ENCODE peak calls at places on chromosomes 16 and 17, in ten cellular contexts. One of them, this sample, is unnamed.
A peak's percentile ranks its signal among the peaks of the same experiment; 100 is the strongest.

GRCh38 chr17:5485270-5486205 is at the start of gene DERL2:
- DNase-seq in foreskin fibroblast: no peak
- DNase-seq in CD4-positive, alpha-beta T cell: no peak
- DNase-seq in thoracic aorta: no peak
- DNase-seq in lower leg skin: no peak
- DNase-seq in NCI-H1048: no peak
- DNase-seq in RWPE1: peak; percentile 58
- DNase-seq in stimulated activated CD4-positive, alpha-beta T cell treated with anti-CD3 and anti-CD28 coated beads, Interleukin-1b, Interleukin-23, amount 100 ng/mL, for 24 hours: no peak
- DNase-seq in DMS153: no peak
- DNase-seq in HEK293T: peak; percentile 27
- DNase-seq in this sample: no peak

GRCh38 chr17:71176928-71177443 is 943.8 kb upstream of the SOX9 start:
- DNase-seq in foreskin fibroblast: no peak
- DNase-seq in CD4-positive, alpha-beta T cell: no peak
- DNase-seq in thoracic aorta: no peak
- DNase-seq in lower leg skin: no peak
- DNase-seq in NCI-H1048: no peak
- DNase-seq in RWPE1: no peak
- DNase-seq in stimulated activated CD4-positive, alpha-beta T cell treated with anti-CD3 and anti-CD28 coated beads, Interleukin-1b, Interleukin-23, amount 100 ng/mL, for 24 hours: no peak
- DNase-seq in DMS153: no peak
- DNase-seq in HEK293T: no peak
- DNase-seq in this sample: no peak

GRCh38 chr17:73215414-73215813 is 22.6 kb downstream of the COG1 start:
- DNase-seq in foreskin fibroblast: no peak
- DNase-seq in CD4-positive, alpha-beta T cell: no peak
- DNase-seq in thoracic aorta: no peak
- DNase-seq in lower leg skin: no peak
- DNase-seq in NCI-H1048: no peak
- DNase-seq in RWPE1: no peak
- DNase-seq in stimulated activated CD4-positive, alpha-beta T cell treated with anti-CD3 and anti-CD28 coated beads, Interleukin-1b, Interleukin-23, amount 100 ng/mL, for 24 hours: no peak
- DNase-seq in DMS153: peak; percentile 13
- DNase-seq in HEK293T: no peak
- DNase-seq in this sample: no peak

GRCh38 chr16:66382966-66383299 is 16.4 kb downstream of the CDH5 start:
- DNase-seq in foreskin fibroblast: peak; percentile 26
- DNase-seq in CD4-positive, alpha-beta T cell: no peak
- DNase-seq in thoracic aorta: no peak
- DNase-seq in lower leg skin: no peak
- DNase-seq in NCI-H1048: no peak
- DNase-seq in RWPE1: peak; percentile 88
- DNase-seq in stimulated activated CD4-positive, alpha-beta T cell treated with anti-CD3 and anti-CD28 coated beads, Interleukin-1b, Interleukin-23, amount 100 ng/mL, for 24 hours: no peak
- DNase-seq in DMS153: no peak
- DNase-seq in HEK293T: peak; percentile 45
- DNase-seq in this sample: no peak

GRCh38 chr17:37225458-37225857 is 150.3 kb upstream of the C17orf78 start:
- DNase-seq in foreskin fibroblast: no peak
- DNase-seq in CD4-positive, alpha-beta T cell: no peak
- DNase-seq in thoracic aorta: no peak
- DNase-seq in lower leg skin: no peak
- DNase-seq in NCI-H1048: no peak
- DNase-seq in RWPE1: no peak
- DNase-seq in stimulated activated CD4-positive, alpha-beta T cell treated with anti-CD3 and anti-CD28 coated beads, Interleukin-1b, Interleukin-23, amount 100 ng/mL, for 24 hours: no peak
- DNase-seq in DMS153: no peak
- DNase-seq in HEK293T: no peak
- DNase-seq in this sample: no peak

GRCh38 chr17:4583796-4584124 is 569 bp upstream of the SMTNL2 start:
- DNase-seq in foreskin fibroblast: no peak
- DNase-seq in CD4-positive, alpha-beta T cell: no peak
- DNase-seq in thoracic aorta: no peak
- DNase-seq in lower leg skin: no peak
- DNase-seq in NCI-H1048: no peak
- DNase-seq in RWPE1: no peak
- DNase-seq in stimulated activated CD4-positive, alpha-beta T cell treated with anti-CD3 and anti-CD28 coated beads, Interleukin-1b, Interleukin-23, amount 100 ng/mL, for 24 hours: no peak
- DNase-seq in DMS153: no peak
- DNase-seq in HEK293T: peak; percentile 80
- DNase-seq in this sample: no peak

GRCh38 chr17:73718912-73719311 is 74.7 kb upstream of the SDK2 start:
- DNase-seq in foreskin fibroblast: no peak
- DNase-seq in CD4-positive, alpha-beta T cell: no peak
- DNase-seq in thoracic aorta: no peak
- DNase-seq in lower leg skin: no peak
- DNase-seq in NCI-H1048: no peak
- DNase-seq in RWPE1: no peak
- DNase-seq in stimulated activated CD4-positive, alpha-beta T cell treated with anti-CD3 and anti-CD28 coated beads, Interleukin-1b, Interleukin-23, amount 100 ng/mL, for 24 hours: no peak
- DNase-seq in DMS153: no peak
- DNase-seq in HEK293T: no peak
- DNase-seq in this sample: no peak

GRCh38 chr17:65918921-65919546 is 272.9 kb downstream of the CEP112 start:
- DNase-seq in foreskin fibroblast: peak; percentile 2
- DNase-seq in CD4-positive, alpha-beta T cell: no peak
- DNase-seq in thoracic aorta: no peak
- DNase-seq in lower leg skin: no peak
- DNase-seq in NCI-H1048: no peak
- DNase-seq in RWPE1: no peak
- DNase-seq in stimulated activated CD4-positive, alpha-beta T cell treated with anti-CD3 and anti-CD28 coated beads, Interleukin-1b, Interleukin-23, amount 100 ng/mL, for 24 hours: no peak
- DNase-seq in DMS153: no peak
- DNase-seq in HEK293T: no peak
- DNase-seq in this sample: no peak

GRCh38 chr17:46179375-46179999 is 13.7 kb downstream of the KANSL1 start:
- DNase-seq in foreskin fibroblast: no peak
- DNase-seq in CD4-positive, alpha-beta T cell: no peak
- DNase-seq in thoracic aorta: no peak
- DNase-seq in lower leg skin: no peak
- DNase-seq in NCI-H1048: no peak
- DNase-seq in RWPE1: no peak
- DNase-seq in stimulated activated CD4-positive, alpha-beta T cell treated with anti-CD3 and anti-CD28 coated beads, Interleukin-1b, Interleukin-23, amount 100 ng/mL, for 24 hours: no peak
- DNase-seq in DMS153: no peak
- DNase-seq in HEK293T: no peak
- DNase-seq in this sample: no peak

GRCh38 chr17:7336240-7337175 is at the start of gene ACAP1:
- DNase-seq in foreskin fibroblast: no peak
- DNase-seq in CD4-positive, alpha-beta T cell: peak; percentile 88
- DNase-seq in thoracic aorta: no peak
- DNase-seq in lower leg skin: no peak
- DNase-seq in NCI-H1048: no peak
- DNase-seq in RWPE1: no peak
- DNase-seq in stimulated activated CD4-positive, alpha-beta T cell treated with anti-CD3 and anti-CD28 coated beads, Interleukin-1b, Interleukin-23, amount 100 ng/mL, for 24 hours: peak; percentile 81
- DNase-seq in DMS153: no peak
- DNase-seq in HEK293T: no peak
- DNase-seq in this sample: no peak

GRCh38 chr17:4948166-4948996 is at the start of gene PFN1:
- DNase-seq in foreskin fibroblast: peak; percentile 93
- DNase-seq in CD4-positive, alpha-beta T cell: peak; percentile 89
- DNase-seq in thoracic aorta: peak; percentile 82
- DNase-seq in lower leg skin: peak; percentile 92
- DNase-seq in NCI-H1048: peak; percentile 58
- DNase-seq in RWPE1: peak; percentile 90
- DNase-seq in stimulated activated CD4-positive, alpha-beta T cell treated with anti-CD3 and anti-CD28 coated beads, Interleukin-1b, Interleukin-23, amount 100 ng/mL, for 24 hours: peak; percentile 85
- DNase-seq in DMS153: peak; percentile 14
- DNase-seq in HEK293T: peak; percentile 80
- DNase-seq in this sample: no peak

GRCh38 chr16:86515780-86516617 is 5.7 kb downstream of the FOXF1 start:
- DNase-seq in foreskin fibroblast: no peak
- DNase-seq in CD4-positive, alpha-beta T cell: no peak
- DNase-seq in thoracic aorta: no peak
- DNase-seq in lower leg skin: no peak
- DNase-seq in NCI-H1048: no peak
- DNase-seq in RWPE1: no peak
- DNase-seq in stimulated activated CD4-positive, alpha-beta T cell treated with anti-CD3 and anti-CD28 coated beads, Interleukin-1b, Interleukin-23, amount 100 ng/mL, for 24 hours: no peak
- DNase-seq in DMS153: no peak
- DNase-seq in HEK293T: no peak
- DNase-seq in this sample: no peak

GRCh38 chr17:48522031-48522593 is 8.7 kb downstream of the HOXB1 start:
- DNase-seq in foreskin fibroblast: no peak
- DNase-seq in CD4-positive, alpha-beta T cell: no peak
- DNase-seq in thoracic aorta: no peak
- DNase-seq in lower leg skin: no peak
- DNase-seq in NCI-H1048: no peak
- DNase-seq in RWPE1: no peak
- DNase-seq in stimulated activated CD4-positive, alpha-beta T cell treated with anti-CD3 and anti-CD28 coated beads, Interleukin-1b, Interleukin-23, amount 100 ng/mL, for 24 hours: no peak
- DNase-seq in DMS153: peak; percentile 48
- DNase-seq in HEK293T: no peak
- DNase-seq in this sample: no peak

GRCh38 chr17:76196675-76197074 is 43.6 kb downstream of the RNF157 start:
- DNase-seq in foreskin fibroblast: peak; percentile 43
- DNase-seq in CD4-positive, alpha-beta T cell: no peak
- DNase-seq in thoracic aorta: no peak
- DNase-seq in lower leg skin: peak; percentile 74
- DNase-seq in NCI-H1048: no peak
- DNase-seq in RWPE1: no peak
- DNase-seq in stimulated activated CD4-positive, alpha-beta T cell treated with anti-CD3 and anti-CD28 coated beads, Interleukin-1b, Interleukin-23, amount 100 ng/mL, for 24 hours: no peak
- DNase-seq in DMS153: no peak
- DNase-seq in HEK293T: no peak
- DNase-seq in this sample: no peak

GRCh38 chr16:79792952-79793351 is 192.4 kb upstream of the MAF start:
- DNase-seq in foreskin fibroblast: no peak
- DNase-seq in CD4-positive, alpha-beta T cell: no peak
- DNase-seq in thoracic aorta: no peak
- DNase-seq in lower leg skin: no peak
- DNase-seq in NCI-H1048: no peak
- DNase-seq in RWPE1: no peak
- DNase-seq in stimulated activated CD4-positive, alpha-beta T cell treated with anti-CD3 and anti-CD28 coated beads, Interleukin-1b, Interleukin-23, amount 100 ng/mL, for 24 hours: no peak
- DNase-seq in DMS153: no peak
- DNase-seq in HEK293T: no peak
- DNase-seq in this sample: no peak

GRCh38 chr17:60315650-60316049 is 76.3 kb downstream of the USP32 start:
- DNase-seq in foreskin fibroblast: no peak
- DNase-seq in CD4-positive, alpha-beta T cell: no peak
- DNase-seq in thoracic aorta: no peak
- DNase-seq in lower leg skin: no peak
- DNase-seq in NCI-H1048: no peak
- DNase-seq in RWPE1: no peak
- DNase-seq in stimulated activated CD4-positive, alpha-beta T cell treated with anti-CD3 and anti-CD28 coated beads, Interleukin-1b, Interleukin-23, amount 100 ng/mL, for 24 hours: no peak
- DNase-seq in DMS153: no peak
- DNase-seq in HEK293T: peak; percentile 13
- DNase-seq in this sample: no peak

GRCh38 chr16:87185313-87185712 is 131.9 kb downstream of the C16orf95 start:
- DNase-seq in foreskin fibroblast: no peak
- DNase-seq in CD4-positive, alpha-beta T cell: no peak
- DNase-seq in thoracic aorta: no peak
- DNase-seq in lower leg skin: no peak
- DNase-seq in NCI-H1048: no peak
- DNase-seq in RWPE1: no peak
- DNase-seq in stimulated activated CD4-positive, alpha-beta T cell treated with anti-CD3 and anti-CD28 coated beads, Interleukin-1b, Interleukin-23, amount 100 ng/mL, for 24 hours: no peak
- DNase-seq in DMS153: no peak
- DNase-seq in HEK293T: no peak
- DNase-seq in this sample: no peak

GRCh38 chr17:7855643-7856080 is 796 bp downstream of the TMEM88 start:
- DNase-seq in foreskin fibroblast: no peak
- DNase-seq in CD4-positive, alpha-beta T cell: no peak
- DNase-seq in thoracic aorta: no peak
- DNase-seq in lower leg skin: no peak
- DNase-seq in NCI-H1048: no peak
- DNase-seq in RWPE1: no peak
- DNase-seq in stimulated activated CD4-positive, alpha-beta T cell treated with anti-CD3 and anti-CD28 coated beads, Interleukin-1b, Interleukin-23, amount 100 ng/mL, for 24 hours: no peak
- DNase-seq in DMS153: no peak
- DNase-seq in HEK293T: peak; percentile 11
- DNase-seq in this sample: no peak

GRCh38 chr17:77322534-77323412 is 182.0 kb downstream of the SEC14L1 start:
- DNase-seq in foreskin fibroblast: peak; percentile 99
- DNase-seq in CD4-positive, alpha-beta T cell: no peak
- DNase-seq in thoracic aorta: peak; percentile 90
- DNase-seq in lower leg skin: peak; percentile 81
- DNase-seq in NCI-H1048: no peak
- DNase-seq in RWPE1: peak; percentile 93
- DNase-seq in stimulated activated CD4-positive, alpha-beta T cell treated with anti-CD3 and anti-CD28 coated beads, Interleukin-1b, Interleukin-23, amount 100 ng/mL, for 24 hours: no peak
- DNase-seq in DMS153: no peak
- DNase-seq in HEK293T: peak; percentile 45
- DNase-seq in this sample: no peak

GRCh38 chr17:3739422-3740124 is 15.9 kb downstream of the HASPIN start:
- DNase-seq in foreskin fibroblast: no peak
- DNase-seq in CD4-positive, alpha-beta T cell: no peak
- DNase-seq in thoracic aorta: no peak
- DNase-seq in lower leg skin: no peak
- DNase-seq in NCI-H1048: no peak
- DNase-seq in RWPE1: no peak
- DNase-seq in stimulated activated CD4-positive, alpha-beta T cell treated with anti-CD3 and anti-CD28 coated beads, Interleukin-1b, Interleukin-23, amount 100 ng/mL, for 24 hours: no peak
- DNase-seq in DMS153: no peak
- DNase-seq in HEK293T: no peak
- DNase-seq in this sample: no peak

GRCh38 chr17:38429476-38430100 is 1.3 kb downstream of the ARHGAP23 start:
- DNase-seq in foreskin fibroblast: no peak
- DNase-seq in CD4-positive, alpha-beta T cell: no peak
- DNase-seq in thoracic aorta: no peak
- DNase-seq in lower leg skin: no peak
- DNase-seq in NCI-H1048: no peak
- DNase-seq in RWPE1: no peak
- DNase-seq in stimulated activated CD4-positive, alpha-beta T cell treated with anti-CD3 and anti-CD28 coated beads, Interleukin-1b, Interleukin-23, amount 100 ng/mL, for 24 hours: no peak
- DNase-seq in DMS153: no peak
- DNase-seq in HEK293T: no peak
- DNase-seq in this sample: no peak

GRCh38 chr16:53542283-53542682 is 39.3 kb upstream of the AKTIP start:
- DNase-seq in foreskin fibroblast: no peak
- DNase-seq in CD4-positive, alpha-beta T cell: no peak
- DNase-seq in thoracic aorta: no peak
- DNase-seq in lower leg skin: no peak
- DNase-seq in NCI-H1048: no peak
- DNase-seq in RWPE1: no peak
- DNase-seq in stimulated activated CD4-positive, alpha-beta T cell treated with anti-CD3 and anti-CD28 coated beads, Interleukin-1b, Interleukin-23, amount 100 ng/mL, for 24 hours: no peak
- DNase-seq in DMS153: peak; percentile 10
- DNase-seq in HEK293T: no peak
- DNase-seq in this sample: no peak

GRCh38 chr16:86065711-86066110 is 166.7 kb downstream of the IRF8 start:
- DNase-seq in foreskin fibroblast: no peak
- DNase-seq in CD4-positive, alpha-beta T cell: no peak
- DNase-seq in thoracic aorta: no peak
- DNase-seq in lower leg skin: no peak
- DNase-seq in NCI-H1048: no peak
- DNase-seq in RWPE1: no peak
- DNase-seq in stimulated activated CD4-positive, alpha-beta T cell treated with anti-CD3 and anti-CD28 coated beads, Interleukin-1b, Interleukin-23, amount 100 ng/mL, for 24 hours: no peak
- DNase-seq in DMS153: no peak
- DNase-seq in HEK293T: no peak
- DNase-seq in this sample: no peak

GRCh38 chr17:83084621-83085056 is 5.2 kb downstream of the METRNL start:
- DNase-seq in foreskin fibroblast: no peak
- DNase-seq in CD4-positive, alpha-beta T cell: no peak
- DNase-seq in thoracic aorta: no peak
- DNase-seq in lower leg skin: no peak
- DNase-seq in NCI-H1048: no peak
- DNase-seq in RWPE1: no peak
- DNase-seq in stimulated activated CD4-positive, alpha-beta T cell treated with anti-CD3 and anti-CD28 coated beads, Interleukin-1b, Interleukin-23, amount 100 ng/mL, for 24 hours: no peak
- DNase-seq in DMS153: peak; percentile 45
- DNase-seq in HEK293T: no peak
- DNase-seq in this sample: no peak

GRCh38 chr17:81821603-81822311 is 11.3 kb downstream of the MCRIP1 start:
- DNase-seq in foreskin fibroblast: peak; percentile 51
- DNase-seq in CD4-positive, alpha-beta T cell: no peak
- DNase-seq in thoracic aorta: peak; percentile 40
- DNase-seq in lower leg skin: peak; percentile 72
- DNase-seq in NCI-H1048: peak; percentile 46
- DNase-seq in RWPE1: no peak
- DNase-seq in stimulated activated CD4-positive, alpha-beta T cell treated with anti-CD3 and anti-CD28 coated beads, Interleukin-1b, Interleukin-23, amount 100 ng/mL, for 24 hours: no peak
- DNase-seq in DMS153: peak; percentile 82
- DNase-seq in HEK293T: peak; percentile 82
- DNase-seq in this sample: no peak

GRCh38 chr17:63519116-63519881 is 3.9 kb upstream of the KCNH6 start:
- DNase-seq in foreskin fibroblast: no peak
- DNase-seq in CD4-positive, alpha-beta T cell: no peak
- DNase-seq in thoracic aorta: no peak
- DNase-seq in lower leg skin: no peak
- DNase-seq in NCI-H1048: no peak
- DNase-seq in RWPE1: no peak
- DNase-seq in stimulated activated CD4-positive, alpha-beta T cell treated with anti-CD3 and anti-CD28 coated beads, Interleukin-1b, Interleukin-23, amount 100 ng/mL, for 24 hours: no peak
- DNase-seq in DMS153: no peak
- DNase-seq in HEK293T: no peak
- DNase-seq in this sample: no peak

GRCh38 chr17:352421-353212 is at the start of gene RPH3AL:
- DNase-seq in foreskin fibroblast: no peak
- DNase-seq in CD4-positive, alpha-beta T cell: no peak
- DNase-seq in thoracic aorta: no peak
- DNase-seq in lower leg skin: peak; percentile 52
- DNase-seq in NCI-H1048: no peak
- DNase-seq in RWPE1: no peak
- DNase-seq in stimulated activated CD4-positive, alpha-beta T cell treated with anti-CD3 and anti-CD28 coated beads, Interleukin-1b, Interleukin-23, amount 100 ng/mL, for 24 hours: no peak
- DNase-seq in DMS153: peak; percentile 38
- DNase-seq in HEK293T: no peak
- DNase-seq in this sample: no peak

GRCh38 chr17:29444589-29444988 is 54.4 kb downstream of the TAOK1 start:
- DNase-seq in foreskin fibroblast: peak; percentile 11
- DNase-seq in CD4-positive, alpha-beta T cell: no peak
- DNase-seq in thoracic aorta: no peak
- DNase-seq in lower leg skin: no peak
- DNase-seq in NCI-H1048: no peak
- DNase-seq in RWPE1: peak; percentile 45
- DNase-seq in stimulated activated CD4-positive, alpha-beta T cell treated with anti-CD3 and anti-CD28 coated beads, Interleukin-1b, Interleukin-23, amount 100 ng/mL, for 24 hours: no peak
- DNase-seq in DMS153: no peak
- DNase-seq in HEK293T: no peak
- DNase-seq in this sample: no peak

This sample was measured in cortex of kidney.